ENCODE peak calls at places on chromosome 15, in seven cellular contexts. One of them, this sample, is unnamed.

GRCh38 chr15:91949361-91949760 is 95.9 kb downstream of the SLCO3A1 start:
- DNase-seq in body of pancreas: no peak
- DNase-seq in heart right ventricle: no peak
- DNase-seq in IMR-90: no peak
- DNase-seq in AG10803: no peak
- DNase-seq in astrocyte: no peak
- DNase-seq in right atrium auricular region: no peak
- DNase-seq in this sample: no peak

GRCh38 chr15:99174567-99174966 is 69.7 kb downstream of the SYNM start:
- DNase-seq in right atrium auricular region: no peak
- DNase-seq in IMR-90: no peak
- DNase-seq in astrocyte: no peak
- DNase-seq in body of pancreas: no peak
- DNase-seq in AG10803: no peak
- DNase-seq in heart right ventricle: peak; percentile 48
- DNase-seq in this sample: no peak

GRCh38 chr15:80695911-80696651 is 971 bp downstream of the ABHD17C start:
- DNase-seq in astrocyte: no peak
- DNase-seq in body of pancreas: peak; percentile 48
- DNase-seq in AG10803: no peak
- DNase-seq in right atrium auricular region: no peak
- DNase-seq in heart right ventricle: peak; percentile 6
- DNase-seq in IMR-90: no peak
- DNase-seq in this sample: no peak

GRCh38 chr15:40063563-40064011 is 24.6 kb upstream of the SRP14 start:
- DNase-seq in AG10803: peak; percentile 76
- DNase-seq in astrocyte: peak; percentile 47
- DNase-seq in right atrium auricular region: no peak
- DNase-seq in body of pancreas: no peak
- DNase-seq in heart right ventricle: no peak
- DNase-seq in IMR-90: peak; percentile 50
- DNase-seq in this sample: peak; percentile 36

GRCh38 chr15:96764946-96765345 is 434.4 kb downstream of the NR2F2 start:
- DNase-seq in right atrium auricular region: no peak
- DNase-seq in heart right ventricle: no peak
- DNase-seq in AG10803: no peak
- DNase-seq in body of pancreas: no peak
- DNase-seq in IMR-90: no peak
- DNase-seq in astrocyte: no peak
- DNase-seq in this sample: no peak

GRCh38 chr15:82105458-82106205 is 59.8 kb upstream of the MEX3B start:
- DNase-seq in astrocyte: peak; percentile 78
- DNase-seq in right atrium auricular region: no peak
- DNase-seq in heart right ventricle: no peak
- DNase-seq in body of pancreas: peak; percentile 64
- DNase-seq in IMR-90: peak; percentile 78
- DNase-seq in AG10803: peak; percentile 94
- DNase-seq in this sample: peak; percentile 75

GRCh38 chr15:67779160-67780111 is 45.9 kb upstream of the SKOR1 start:
- DNase-seq in heart right ventricle: no peak
- DNase-seq in astrocyte: no peak
- DNase-seq in right atrium auricular region: no peak
- DNase-seq in IMR-90: no peak
- DNase-seq in body of pancreas: no peak
- DNase-seq in AG10803: no peak
- DNase-seq in this sample: no peak

GRCh38 chr15:63494406-63494805 is 10.0 kb upstream of the USP3 start:
- DNase-seq in body of pancreas: no peak
- DNase-seq in IMR-90: no peak
- DNase-seq in heart right ventricle: no peak
- DNase-seq in AG10803: no peak
- DNase-seq in astrocyte: no peak
- DNase-seq in right atrium auricular region: no peak
- DNase-seq in this sample: no peak

GRCh38 chr15:67997996-67998395 is 56.1 kb upstream of the PIAS1 start:
- DNase-seq in astrocyte: peak; percentile 23
- DNase-seq in heart right ventricle: no peak
- DNase-seq in body of pancreas: no peak
- DNase-seq in right atrium auricular region: no peak
- DNase-seq in AG10803: peak; percentile 11
- DNase-seq in IMR-90: peak; percentile 64
- DNase-seq in this sample: peak; percentile 29

GRCh38 chr15:70781236-70781635 is 17.9 kb upstream of the UACA start:
- DNase-seq in IMR-90: no peak
- DNase-seq in AG10803: no peak
- DNase-seq in heart right ventricle: no peak
- DNase-seq in astrocyte: no peak
- DNase-seq in right atrium auricular region: no peak
- DNase-seq in body of pancreas: no peak
- DNase-seq in this sample: no peak

GRCh38 chr15:42549052-42549491 is 434 bp downstream of the HAUS2 start:
- DNase-seq in body of pancreas: no peak
- DNase-seq in heart right ventricle: peak; percentile 6
- DNase-seq in right atrium auricular region: no peak
- DNase-seq in astrocyte: peak; percentile 18
- DNase-seq in IMR-90: peak; percentile 12
- DNase-seq in AG10803: peak; percentile 15
- DNase-seq in this sample: peak; percentile 35

GRCh38 chr15:53713218-53713617 is 46.2 kb downstream of the WDR72 start:
- DNase-seq in body of pancreas: no peak
- DNase-seq in heart right ventricle: no peak
- DNase-seq in right atrium auricular region: no peak
- DNase-seq in AG10803: no peak
- DNase-seq in IMR-90: no peak
- DNase-seq in astrocyte: no peak
- DNase-seq in this sample: no peak

GRCh38 chr15:93070901-93071300 is 18.1 kb downstream of the RGMA start:
- DNase-seq in astrocyte: no peak
- DNase-seq in IMR-90: no peak
- DNase-seq in heart right ventricle: no peak
- DNase-seq in body of pancreas: no peak
- DNase-seq in right atrium auricular region: no peak
- DNase-seq in AG10803: no peak
- DNase-seq in this sample: no peak

GRCh38 chr15:93071469-93071891 is 17.5 kb downstream of the RGMA start:
- DNase-seq in AG10803: peak; percentile 12
- DNase-seq in body of pancreas: no peak
- DNase-seq in astrocyte: no peak
- DNase-seq in IMR-90: no peak
- DNase-seq in heart right ventricle: no peak
- DNase-seq in right atrium auricular region: no peak
- DNase-seq in this sample: peak; percentile 41

GRCh38 chr15:93072440-93073394 is 16.3 kb downstream of the RGMA start:
- DNase-seq in body of pancreas: peak; percentile 80
- DNase-seq in AG10803: peak; percentile 60
- DNase-seq in IMR-90: peak; percentile 23
- DNase-seq in astrocyte: peak; percentile 37
- DNase-seq in heart right ventricle: peak; percentile 83
- DNase-seq in right atrium auricular region: peak; percentile 72
- DNase-seq in this sample: peak; percentile 64

GRCh38 chr15:93073465-93073952 is 15.5 kb downstream of the RGMA start:
- DNase-seq in heart right ventricle: no peak
- DNase-seq in IMR-90: no peak
- DNase-seq in right atrium auricular region: no peak
- DNase-seq in astrocyte: no peak
- DNase-seq in body of pancreas: peak; percentile 35
- DNase-seq in AG10803: no peak
- DNase-seq in this sample: no peak

DNA sequence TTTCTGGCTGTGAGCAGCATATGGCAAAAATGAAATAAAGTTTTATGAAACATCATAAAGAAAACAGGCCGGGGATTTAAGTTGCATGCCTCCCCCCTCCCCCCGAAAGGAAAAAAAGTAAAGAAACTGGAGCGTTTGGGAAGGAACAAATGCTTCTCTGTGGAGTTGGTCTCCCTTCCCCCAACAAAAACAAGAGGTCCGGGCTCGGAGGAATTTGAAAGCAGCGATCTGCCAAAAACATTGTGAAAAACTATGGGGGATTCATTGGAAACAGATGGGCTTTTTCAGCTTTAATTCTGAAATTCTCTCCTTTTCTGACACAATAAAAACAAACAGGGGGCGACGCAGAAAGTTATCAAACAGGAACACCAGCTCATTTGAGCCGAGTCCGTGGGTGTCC is 17.0 kb downstream of the RGMA start:
- DNase-seq in AG10803: peak; percentile 62
- DNase-seq in right atrium auricular region: no peak
- DNase-seq in body of pancreas: no peak
- DNase-seq in IMR-90: peak; percentile 14
- DNase-seq in astrocyte: peak; percentile 27
- DNase-seq in heart right ventricle: no peak
- DNase-seq in this sample: peak; percentile 62
- H3K4me3 ChIP-seq in AG10803: peak overlapping the region; percentile 73
- H3K4me3 ChIP-seq in right atrium auricular region: peak overlapping the region; percentile 67
- H3K4me3 ChIP-seq in body of pancreas: peak overlapping the region; percentile 45
- H3K4me3 ChIP-seq in IMR-90: peak overlapping the region; percentile 56
- H3K4me3 ChIP-seq in astrocyte: peak overlapping the region; percentile 63
- H3K4me3 ChIP-seq in heart right ventricle: peak overlapping the region; percentile 82
- H3K4me3 ChIP-seq in this sample: peak overlapping the region; percentile 71

DNA sequence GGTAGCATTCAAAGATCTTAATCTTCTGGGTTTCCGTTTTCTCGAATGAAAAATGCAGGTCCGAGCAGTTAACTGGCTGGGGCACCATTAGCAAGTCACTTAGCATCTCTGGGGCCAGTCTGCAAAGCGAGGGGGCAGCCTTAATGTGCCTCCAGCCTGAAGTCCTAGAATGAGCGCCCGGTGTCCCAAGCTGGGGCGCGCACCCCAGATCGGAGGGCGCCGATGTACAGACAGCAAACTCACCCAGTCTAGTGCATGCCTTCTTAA is at the start of gene PATL2:
- DNase-seq in IMR-90: no peak
- DNase-seq in right atrium auricular region: no peak
- DNase-seq in body of pancreas: no peak
- DNase-seq in heart right ventricle: no peak
- DNase-seq in astrocyte: no peak
- DNase-seq in AG10803: no peak
- DNase-seq in this sample: no peak
- TF ChIP-seq CTCF in IMR-90: peak; percentile 6
- TF ChIP-seq CTCF in right atrium auricular region: no peak
- TF ChIP-seq CTCF in body of pancreas: no peak
- TF ChIP-seq CTCF in heart right ventricle: no peak
- TF ChIP-seq CTCF in astrocyte: no peak
- TF ChIP-seq CTCF in AG10803: no peak
- TF ChIP-seq CTCF in this sample: no peak

GRCh38 chr15:101120473-101120872 is 131.4 kb downstream of the CHSY1 start:
- DNase-seq in body of pancreas: no peak
- DNase-seq in AG10803: no peak
- DNase-seq in IMR-90: no peak
- DNase-seq in astrocyte: no peak
- DNase-seq in right atrium auricular region: no peak
- DNase-seq in heart right ventricle: no peak
- DNase-seq in this sample: no peak

GRCh38 chr15:101120961-101121360 is 130.9 kb downstream of the CHSY1 start:
- DNase-seq in astrocyte: no peak
- DNase-seq in heart right ventricle: no peak
- DNase-seq in right atrium auricular region: no peak
- DNase-seq in AG10803: no peak
- DNase-seq in IMR-90: no peak
- DNase-seq in body of pancreas: no peak
- DNase-seq in this sample: no peak

GRCh38 chr15:101122266-101122665 is 129.6 kb downstream of the CHSY1 start:
- DNase-seq in heart right ventricle: no peak
- DNase-seq in astrocyte: no peak
- DNase-seq in IMR-90: no peak
- DNase-seq in right atrium auricular region: no peak
- DNase-seq in body of pancreas: no peak
- DNase-seq in AG10803: no peak
- DNase-seq in this sample: no peak

GRCh38 chr15:101122806-101123205 is 129.0 kb downstream of the CHSY1 start:
- DNase-seq in astrocyte: no peak
- DNase-seq in right atrium auricular region: no peak
- DNase-seq in IMR-90: no peak
- DNase-seq in AG10803: no peak
- DNase-seq in body of pancreas: no peak
- DNase-seq in heart right ventricle: no peak
- DNase-seq in this sample: no peak

DNA sequence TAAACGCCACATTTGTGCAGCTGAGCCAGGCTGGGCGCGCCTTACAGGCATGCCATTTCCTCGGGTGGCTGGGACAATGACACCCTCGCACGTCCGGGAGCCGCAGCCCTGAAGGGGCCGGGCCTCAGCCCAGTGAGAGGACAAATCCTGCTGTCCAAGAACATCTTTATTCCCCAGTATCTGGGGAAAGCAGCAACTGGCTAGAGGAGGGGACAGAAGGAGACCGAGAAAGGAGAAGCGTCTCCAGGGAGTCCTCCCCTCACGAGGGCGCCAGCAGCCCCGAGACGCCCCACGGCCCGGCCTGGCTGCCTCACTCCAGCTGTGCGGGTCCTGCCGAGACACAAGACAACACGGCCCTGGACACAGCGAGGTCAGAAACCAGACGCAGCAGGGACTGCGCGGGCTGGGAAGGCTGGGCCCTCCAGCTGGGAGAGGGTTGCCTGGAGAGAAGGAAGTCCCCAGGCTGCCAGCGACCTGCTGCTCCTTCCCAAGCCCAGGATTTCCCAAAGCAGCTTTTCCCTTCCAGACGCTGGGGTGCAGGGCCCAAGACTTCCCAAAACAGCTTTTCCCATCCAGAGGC is 130.2 kb downstream of the CHSY1 start:
- DNase-seq in body of pancreas: peak; percentile 21
- DNase-seq in AG10803: peak; percentile 56
- DNase-seq in IMR-90: peak; percentile 74
- DNase-seq in astrocyte: peak; percentile 53
- DNase-seq in heart right ventricle: peak; percentile 87
- DNase-seq in right atrium auricular region: peak; percentile 81
- DNase-seq in this sample: peak; percentile 69
- H3K4me3 ChIP-seq in body of pancreas: no peak overlapping the region
- H3K4me3 ChIP-seq in AG10803: peak overlapping the region; percentile 45
- H3K4me3 ChIP-seq in IMR-90: peak overlapping the region; percentile 5
- H3K4me3 ChIP-seq in astrocyte: peak overlapping the region; percentile 16
- H3K4me3 ChIP-seq in heart right ventricle: peak overlapping the region; percentile 33
- H3K4me3 ChIP-seq in right atrium auricular region: peak overlapping the region; percentile 41
- H3K4me3 ChIP-seq in this sample: no peak overlapping the region

GRCh38 chr15:79299836-79300235 is 11.1 kb upstream of the TMED3 start:
- DNase-seq in AG10803: no peak
- DNase-seq in body of pancreas: no peak
- DNase-seq in IMR-90: no peak
- DNase-seq in right atrium auricular region: no peak
- DNase-seq in heart right ventricle: no peak
- DNase-seq in astrocyte: no peak
- DNase-seq in this sample: no peak

GRCh38 chr15:79294075-79294474 is 11.6 kb downstream of the ANKRD34C start:
- DNase-seq in body of pancreas: no peak
- DNase-seq in IMR-90: no peak
- DNase-seq in AG10803: no peak
- DNase-seq in right atrium auricular region: no peak
- DNase-seq in heart right ventricle: no peak
- DNase-seq in astrocyte: no peak
- DNase-seq in this sample: no peak

GRCh38 chr15:79292011-79292410 is 9.5 kb downstream of the ANKRD34C start:
- DNase-seq in right atrium auricular region: no peak
- DNase-seq in AG10803: no peak
- DNase-seq in IMR-90: no peak
- DNase-seq in astrocyte: no peak
- DNase-seq in heart right ventricle: no peak
- DNase-seq in body of pancreas: no peak
- DNase-seq in this sample: no peak

GRCh38 chr15:79290642-79291275 is 8.2 kb downstream of the ANKRD34C start:
- DNase-seq in right atrium auricular region: no peak
- DNase-seq in IMR-90: no peak
- DNase-seq in body of pancreas: no peak
- DNase-seq in AG10803: no peak
- DNase-seq in astrocyte: no peak
- DNase-seq in heart right ventricle: no peak
- DNase-seq in this sample: no peak

GRCh38 chr15:79296583-79296982 is 14.1 kb downstream of the ANKRD34C start:
- DNase-seq in IMR-90: no peak
- DNase-seq in body of pancreas: no peak
- DNase-seq in astrocyte: no peak
- DNase-seq in AG10803: no peak
- DNase-seq in right atrium auricular region: no peak
- DNase-seq in heart right ventricle: no peak
- DNase-seq in this sample: no peak
- TF ChIP-seq CTCF in IMR-90: no peak
- TF ChIP-seq CTCF in body of pancreas: no peak
- TF ChIP-seq CTCF in astrocyte: no peak
- TF ChIP-seq CTCF in AG10803: no peak
- TF ChIP-seq CTCF in right atrium auricular region: no peak
- TF ChIP-seq CTCF in heart right ventricle: no peak
- TF ChIP-seq CTCF in this sample: peak; percentile 15

This sample was measured in fibroblast of pulmonary artery.